ENCODE peak calls at places on chromosome 12, in seven cellular contexts. E, U, C, T, Y, J and G are unnamed samples. For H3K4me1, the result is how much of the 10 kb centered on the place peaks cover.

GRCh38 chr12:93191956-93192355 is 185.8 kb upstream of the NUDT4 start:
- DNase-seq in J (no peak), C (no peak), U (no peak), Y (no peak), E (no peak), T (peak), G (no peak)

GRCh38 chr12:80939231-80939950 is 1.7 kb upstream of the LIN7A start:
- DNase-seq in E (no peak), J (no peak), Y (no peak), T (no peak), C (no peak), U (no peak), G (no peak)

GRCh38 chr12:11747969-11748368 is 98.5 kb downstream of the ETV6 start:
- DNase-seq in E (no peak), J (no peak), Y (no peak), U (no peak), C (no peak), T (no peak), G (no peak)

GRCh38 chr12:2168808-2169207 is 116.0 kb downstream of the CACNA1C start:
- DNase-seq in Y (no peak), T (no peak), U (no peak), E (peak), J (no peak), C (no peak), G (no peak)

GRCh38 chr12:117580718-117581062 is 219.3 kb upstream of the NOS1 start:
- DNase-seq in C (peak), U (peak), Y (no peak), T (no peak), J (peak), E (peak), G (peak)

GRCh38 chr12:96170762-96171161 is 23.4 kb upstream of the ELK3 start:
- DNase-seq in J (no peak), E (no peak), T (no peak), C (no peak), U (no peak), Y (no peak), G (no peak)

GRCh38 chr12:38056701-38057689 is 259.6 kb upstream of the ALG10B start:
- DNase-seq in T (no peak), U (no peak), E (no peak), Y (no peak), C (no peak), J (no peak), G (no peak)

GRCh38 chr12:68349083-68349700 is 17.0 kb upstream of the MDM1 start:
- DNase-seq in J (no peak), T (no peak), C (no peak), E (no peak), Y (no peak), U (no peak), G (peak)

GRCh38 chr12:60577607-60578006 is 981.8 kb downstream of the SLC16A7 start:
- DNase-seq in T (no peak), E (peak), Y (no peak), C (no peak), U (no peak), J (no peak), G (no peak)

GRCh38 chr12:122232691-122233090 is 6.8 kb upstream of the DIABLO start:
- DNase-seq in T (no peak), J (no peak), E (no peak), Y (no peak), C (no peak), U (no peak), G (no peak)

GRCh38 chr12:92503029-92503931 is 199.5 kb upstream of the PLEKHG7 start:
- DNase-seq in E (peak), J (no peak), Y (no peak), T (no peak), U (no peak), C (no peak), G (peak)

GRCh38 chr12:93536111-93536765 is 36.2 kb upstream of the SOCS2 start:
- DNase-seq in C (no peak), T (no peak), U (no peak), Y (no peak), E (no peak), J (peak), G (no peak)

GRCh38 chr12:3273409-3273853 is 196.3 kb downstream of the TSPAN9 start:
- DNase-seq in C (no peak), J (no peak), Y (no peak), T (no peak), E (no peak), U (peak), G (peak)

GRCh38 chr12:130647814-130648213 is 68.3 kb downstream of the RIMBP2 start:
- DNase-seq in J (no peak), T (peak), Y (no peak), C (no peak), U (no peak), E (no peak), G (no peak)

GRCh38 chr12:53123578-53124351 is 20.5 kb downstream of the SOAT2 start:
- DNase-seq in U (no peak), C (no peak), Y (no peak), J (no peak), E (no peak), T (no peak), G (no peak)

DNA sequence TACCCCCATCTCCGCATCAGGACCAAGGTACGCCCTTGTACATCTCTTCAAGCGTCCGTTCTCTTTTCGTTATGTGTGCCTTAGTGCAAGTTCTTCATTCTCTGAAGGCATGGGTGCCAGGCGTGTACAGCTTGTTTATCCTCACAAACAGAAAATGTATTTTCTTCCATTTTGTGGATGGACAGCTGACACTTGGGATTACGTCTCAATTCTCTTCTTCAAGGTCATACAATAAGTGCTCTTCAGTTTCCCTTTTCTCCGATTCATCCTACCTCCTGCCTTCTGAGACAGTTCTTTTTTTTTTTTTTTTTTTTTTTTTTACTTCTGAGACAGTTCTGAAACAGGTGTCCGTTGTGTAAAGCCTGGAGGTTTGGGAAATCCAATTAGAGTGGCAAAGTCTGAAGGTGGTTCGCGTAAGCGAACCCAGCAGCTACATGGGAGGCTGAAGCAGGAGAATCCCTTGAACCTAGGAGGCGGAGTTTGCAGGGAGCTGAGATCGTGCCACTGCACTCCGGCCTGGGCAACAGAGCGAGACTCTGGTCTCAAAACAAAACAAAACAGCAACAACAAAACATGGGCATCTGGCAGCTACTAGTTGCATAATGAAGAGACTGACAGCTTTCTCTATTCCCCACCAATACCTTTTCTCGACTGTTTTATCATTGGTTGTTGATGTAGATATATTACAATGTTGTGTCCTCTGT is 734 bp downstream of the COX6A1 start:
- DNase-seq in E (no peak), J (no peak), U (no peak), C (no peak), Y (no peak), T (no peak), G (no peak)
- H3K4me1 ChIP-seq in E (under half), J (under half), U (under half), C (under half), Y (under half), T (under half), G (under half)

GRCh38 chr12:104575442-104575841 is 118.7 kb downstream of the CHST11 start:
- DNase-seq in T (no peak), J (no peak), E (no peak), Y (no peak), U (no peak), C (no peak), G (peak)
- H3K4me1 ChIP-seq in T (under half), J (under half), E (under half), Y (under half), U (under half), C (under half), G (under half)

GRCh38 chr12:99170461-99170860 is 477.1 kb upstream of the GARIN6 start:
- DNase-seq in Y (no peak), U (no peak), C (no peak), E (no peak), T (no peak), J (no peak), G (no peak)

DNA sequence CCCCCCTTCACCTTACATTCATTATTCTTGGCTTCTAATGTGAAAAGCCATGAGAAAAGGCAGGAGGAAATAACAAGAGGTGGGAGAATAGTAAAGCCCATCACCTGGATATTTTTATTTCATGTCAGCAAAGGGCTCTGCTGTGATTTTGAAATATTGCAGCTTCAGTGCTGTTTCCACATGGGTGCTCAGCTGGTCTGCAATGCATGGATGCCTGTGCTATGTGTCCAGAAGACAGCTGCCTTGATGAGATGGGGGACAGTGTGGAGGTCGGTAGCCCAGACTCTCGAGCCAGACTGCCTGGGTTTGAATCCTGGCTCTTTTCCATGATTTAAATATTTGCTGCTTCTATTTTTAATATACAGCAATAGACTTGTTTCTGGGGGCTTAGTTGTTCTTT is 477.5 kb upstream of the GARIN6 start:
- DNase-seq in T (no peak), J (no peak), E (no peak), U (no peak), C (no peak), Y (no peak), G (no peak)
- H3K4me1 ChIP-seq in T (under half), J (under half), E (under half), U (under half), C (under half), Y (under half), G (under half)

DNA sequence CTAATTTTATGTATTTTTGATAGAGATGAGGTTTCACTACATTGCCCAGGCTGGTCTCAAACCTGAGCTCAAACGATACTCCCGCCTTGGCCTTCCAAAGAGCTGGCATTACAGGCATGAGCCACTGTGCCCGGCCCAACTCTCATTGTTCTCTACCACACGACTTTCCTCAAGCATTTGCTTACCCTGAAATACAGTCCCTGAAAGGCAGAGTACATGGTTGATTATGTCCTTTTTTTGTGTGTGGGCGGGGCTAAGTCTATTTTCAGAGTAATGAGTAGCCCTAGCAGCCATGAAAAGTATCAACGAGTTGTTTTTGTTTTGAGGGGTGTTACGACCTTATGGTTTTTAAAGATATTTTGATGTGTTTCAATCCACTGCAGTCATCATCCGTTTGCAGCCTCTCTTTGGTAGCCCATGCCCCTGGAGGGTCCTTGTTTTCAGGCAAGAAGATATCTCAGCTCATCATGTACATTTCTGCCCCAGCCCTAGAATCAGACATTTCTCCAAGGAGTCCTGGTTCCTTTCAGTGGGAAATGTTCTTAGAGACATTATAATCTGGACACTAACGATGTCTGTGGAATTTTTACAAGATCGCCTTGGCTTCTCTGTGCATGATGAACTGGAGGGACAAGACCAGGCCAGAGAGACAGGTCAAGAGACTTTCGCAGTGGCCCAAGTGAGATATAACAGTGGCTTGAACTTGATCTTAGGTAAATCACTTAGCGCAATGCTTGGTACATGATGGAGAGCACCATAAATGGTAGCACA is 8.7 kb downstream of the ACACB start:
- DNase-seq in Y (no peak), E (no peak), C (no peak), U (no peak), T (no peak), J (no peak), G (no peak)
- H3K4me1 ChIP-seq in Y (under half), E (under half), C (under half), U (under half), T (under half), J (under half), G (under half)

GRCh38 chr12:6970096-6970527 is 352 bp downstream of the PHB2 start:
- DNase-seq in Y (no peak), J (no peak), E (no peak), U (no peak), T (no peak), C (no peak), G (no peak)
- H3K4me1 ChIP-seq in Y (under half), J (under half), E (under half), U (under half), T (under half), C (under half), G (under half)